ENCODE peak calls at places on chromosomes 3 and 15, in four cellular contexts. One of them, this sample, is unnamed.
A peak's percentile ranks its signal among the peaks of the same experiment; 100 is the strongest.

GRCh38 chr15:90201944-90202375 is 830 bp downstream of the SEMA4B start:
- DNase-seq in PC-3: no peak
- DNase-seq in NCI-H2107: no peak
- DNase-seq in EH: peak; percentile 13
- DNase-seq in this sample: peak; percentile 19

GRCh38 chr3:8776406-8776805 is 7.0 kb upstream of the OXTR start:
- DNase-seq in PC-3: no peak
- DNase-seq in NCI-H2107: no peak
- DNase-seq in EH: peak; percentile 99
- DNase-seq in this sample: no peak

GRCh38 chr15:42619641-42620371 is 44.4 kb downstream of the STARD9 start:
- DNase-seq in PC-3: no peak
- DNase-seq in NCI-H2107: no peak
- DNase-seq in EH: no peak
- DNase-seq in this sample: no peak

GRCh38 chr3:134917631-134918030 is 122.6 kb downstream of the EPHB1 start:
- DNase-seq in PC-3: peak; percentile 72
- DNase-seq in NCI-H2107: no peak
- DNase-seq in EH: peak; percentile 15
- DNase-seq in this sample: no peak

GRCh38 chr3:59908280-59908679 is 858.5 kb upstream of the CFAP20DC start:
- DNase-seq in PC-3: no peak
- DNase-seq in NCI-H2107: no peak
- DNase-seq in EH: no peak
- DNase-seq in this sample: no peak

GRCh38 chr3:177589921-177590336 is 392.6 kb upstream of the TBL1XR1 start:
- DNase-seq in PC-3: peak; percentile 96
- DNase-seq in NCI-H2107: peak; percentile 75
- DNase-seq in EH: peak; percentile 72
- DNase-seq in this sample: no peak

GRCh38 chr15:38912067-38912466 is 347.5 kb upstream of the RASGRP1 start:
- DNase-seq in PC-3: no peak
- DNase-seq in NCI-H2107: no peak
- DNase-seq in EH: no peak
- DNase-seq in this sample: no peak

GRCh38 chr3:57958642-57959406 is 49.4 kb upstream of the FLNB start:
- DNase-seq in PC-3: peak; percentile 46
- DNase-seq in NCI-H2107: no peak
- DNase-seq in EH: peak; percentile 42
- DNase-seq in this sample: no peak

GRCh38 chr15:79329186-79329611 is 18.3 kb downstream of the TMED3 start:
- DNase-seq in PC-3: peak; percentile 69
- DNase-seq in NCI-H2107: no peak
- DNase-seq in EH: peak; percentile 54
- DNase-seq in this sample: no peak

GRCh38 chr15:63986751-63987341 is 59.4 kb downstream of the DAPK2 start:
- DNase-seq in PC-3: no peak
- DNase-seq in NCI-H2107: no peak
- DNase-seq in EH: no peak
- DNase-seq in this sample: no peak

GRCh38 chr3:182104811-182105316 is 393.1 kb downstream of the SOX2 start:
- DNase-seq in PC-3: no peak
- DNase-seq in NCI-H2107: no peak
- DNase-seq in EH: no peak
- DNase-seq in this sample: no peak

GRCh38 chr15:70271422-70272088 is 173.8 kb upstream of the TLE3 start:
- DNase-seq in PC-3: peak; percentile 86
- DNase-seq in NCI-H2107: no peak
- DNase-seq in EH: peak; percentile 96
- DNase-seq in this sample: peak; percentile 10

GRCh38 chr3:158430968-158431367 is 140.0 kb upstream of the MLF1 start:
- DNase-seq in PC-3: no peak
- DNase-seq in NCI-H2107: no peak
- DNase-seq in EH: peak; percentile 29
- DNase-seq in this sample: no peak

GRCh38 chr3:187281191-187281714 is 10.3 kb downstream of the MASP1 start:
- DNase-seq in PC-3: no peak
- DNase-seq in NCI-H2107: no peak
- DNase-seq in EH: peak; percentile 98
- DNase-seq in this sample: no peak

GRCh38 chr3:8485141-8485840 is 16.3 kb upstream of the LMCD1 start:
- DNase-seq in PC-3: no peak
- DNase-seq in NCI-H2107: no peak
- DNase-seq in EH: peak; percentile 82
- DNase-seq in this sample: no peak

GRCh38 chr3:150222646-150223045 is 185.5 kb upstream of the TSC22D2 start:
- DNase-seq in PC-3: no peak
- DNase-seq in NCI-H2107: no peak
- DNase-seq in EH: no peak
- DNase-seq in this sample: no peak

GRCh38 chr15:68636256-68636655 is 57.5 kb downstream of the CORO2B start:
- DNase-seq in PC-3: no peak
- DNase-seq in NCI-H2107: no peak
- DNase-seq in EH: no peak
- DNase-seq in this sample: no peak

GRCh38 chr3:44232407-44232806 is 9.3 kb upstream of the TOPAZ1 start:
- DNase-seq in PC-3: no peak
- DNase-seq in NCI-H2107: no peak
- DNase-seq in EH: no peak
- DNase-seq in this sample: no peak

GRCh38 chr3:147521646-147522045 is 112.5 kb downstream of the ZIC1 start:
- DNase-seq in PC-3: peak; percentile 39
- DNase-seq in NCI-H2107: no peak
- DNase-seq in EH: peak; percentile 46
- DNase-seq in this sample: no peak

GRCh38 chr15:40103124-40103858 is 5.4 kb downstream of the BMF start:
- DNase-seq in PC-3: peak; percentile 91
- DNase-seq in NCI-H2107: peak; percentile 48
- DNase-seq in EH: peak; percentile 85
- DNase-seq in this sample: peak; percentile 90

GRCh38 chr3:112642912-112643506 is 2.1 kb upstream of the CCDC80 start:
- DNase-seq in PC-3: peak; percentile 95
- DNase-seq in NCI-H2107: peak; percentile 85
- DNase-seq in EH: peak; percentile 94
- DNase-seq in this sample: peak; percentile 62

GRCh38 chr3:197791120-197792018 is at the start of gene LRCH3:
- DNase-seq in PC-3: peak; percentile 68
- DNase-seq in NCI-H2107: peak; percentile 87
- DNase-seq in EH: peak; percentile 83
- DNase-seq in this sample: peak; percentile 75

GRCh38 chr3:47197287-47197686 is 33.4 kb upstream of the SETD2 start:
- DNase-seq in PC-3: no peak
- DNase-seq in NCI-H2107: no peak
- DNase-seq in EH: no peak
- DNase-seq in this sample: no peak

GRCh38 chr3:23761440-23761896 is 44.3 kb upstream of the UBE2E1 start:
- DNase-seq in PC-3: peak; percentile 71
- DNase-seq in NCI-H2107: no peak
- DNase-seq in EH: peak; percentile 57
- DNase-seq in this sample: no peak

GRCh38 chr15:97989330-97989729 is 28.8 kb downstream of the ARRDC4 start:
- DNase-seq in PC-3: no peak
- DNase-seq in NCI-H2107: no peak
- DNase-seq in EH: no peak
- DNase-seq in this sample: no peak

GRCh38 chr15:46956456-46956855 is 760.8 kb upstream of the SEMA6D start:
- DNase-seq in PC-3: no peak
- DNase-seq in NCI-H2107: no peak
- DNase-seq in EH: no peak
- DNase-seq in this sample: peak; percentile 96

GRCh38 chr3:48552111-48552911 is 4.3 kb downstream of the PFKFB4 start:
- DNase-seq in PC-3: no peak
- DNase-seq in NCI-H2107: no peak
- DNase-seq in EH: no peak
- DNase-seq in this sample: no peak

GRCh38 chr15:25439456-25439836 is 622 bp upstream of the UBE3A start:
- DNase-seq in PC-3: peak; percentile 17
- DNase-seq in NCI-H2107: no peak
- DNase-seq in EH: no peak
- DNase-seq in this sample: peak; percentile 35

GRCh38 chr15:70099966-70100494 is 2.3 kb upstream of the TLE3 start:
- DNase-seq in PC-3: peak; percentile 39
- DNase-seq in NCI-H2107: no peak
- DNase-seq in EH: no peak
- DNase-seq in this sample: peak; percentile 16

GRCh38 chr3:134052370-134052769 is 22.6 kb upstream of the SLCO2A1 start:
- DNase-seq in PC-3: no peak
- DNase-seq in NCI-H2107: no peak
- DNase-seq in EH: no peak
- DNase-seq in this sample: no peak

GRCh38 chr3:51374456-51374855 is 10.6 kb upstream of the MANF start:
- DNase-seq in PC-3: no peak
- DNase-seq in NCI-H2107: no peak
- DNase-seq in EH: no peak
- DNase-seq in this sample: no peak

GRCh38 chr3:50370594-50370993 is 11.3 kb upstream of the TMEM115 start:
- DNase-seq in PC-3: peak; percentile 55
- DNase-seq in NCI-H2107: peak; percentile 63
- DNase-seq in EH: no peak
- DNase-seq in this sample: no peak

GRCh38 chr3:150286390-150287147 is 121.5 kb upstream of the TSC22D2 start:
- DNase-seq in PC-3: peak; percentile 80
- DNase-seq in NCI-H2107: peak; percentile 19
- DNase-seq in EH: peak; percentile 55
- DNase-seq in this sample: peak; percentile 37

GRCh38 chr15:80989110-80989517 is 505 bp downstream of the MESD start:
- DNase-seq in PC-3: no peak
- DNase-seq in NCI-H2107: no peak
- DNase-seq in EH: no peak
- DNase-seq in this sample: no peak